ENCODE peak calls at places on chromosomes 11 and 22, in four cellular contexts. One of them, this sample, is unnamed.

GRCh38 chr11:92131289-92131890 is 93.2 kb upstream of the FAT3 start:
- DNase-seq in upper lobe of left lung: no peak
- DNase-seq in suprapubic skin: no peak
- DNase-seq in transverse colon: no peak
- DNase-seq in this sample: no peak

GRCh38 chr11:40037005-40037404 is 1422.4 kb downstream of the LRRC4C start:
- DNase-seq in upper lobe of left lung: no peak
- DNase-seq in transverse colon: no peak
- DNase-seq in suprapubic skin: no peak
- DNase-seq in this sample: peak; percentile 39

GRCh38 chr22:50601669-50602337 is 1.2 kb downstream of the MAPK8IP2 start:
- DNase-seq in transverse colon: no peak
- DNase-seq in upper lobe of left lung: no peak
- DNase-seq in suprapubic skin: no peak
- DNase-seq in this sample: no peak

GRCh38 chr22:36149464-36149863 is 11.1 kb downstream of the APOL3 start:
- DNase-seq in transverse colon: no peak
- DNase-seq in upper lobe of left lung: no peak
- DNase-seq in suprapubic skin: no peak
- DNase-seq in this sample: no peak

GRCh38 chr11:59456661-59457060 is at the start of gene OR4D6:
- DNase-seq in suprapubic skin: no peak
- DNase-seq in transverse colon: no peak
- DNase-seq in upper lobe of left lung: no peak
- DNase-seq in this sample: no peak

GRCh38 chr11:1307163-1307870 is 2.1 kb downstream of the TOLLIP start:
- DNase-seq in suprapubic skin: peak; percentile 81
- DNase-seq in transverse colon: no peak
- DNase-seq in upper lobe of left lung: peak; percentile 50
- DNase-seq in this sample: no peak

GRCh38 chr11:21460082-21460481 is 732.8 kb upstream of the ANO5 start:
- DNase-seq in upper lobe of left lung: no peak
- DNase-seq in suprapubic skin: no peak
- DNase-seq in transverse colon: no peak
- DNase-seq in this sample: no peak

GRCh38 chr22:45233386-45233785 is 7.3 kb downstream of the KIAA0930 start:
- DNase-seq in upper lobe of left lung: no peak
- DNase-seq in suprapubic skin: no peak
- DNase-seq in transverse colon: no peak
- DNase-seq in this sample: no peak

GRCh38 chr11:124865902-124866851 is 945 bp downstream of the ROBO3 start:
- DNase-seq in suprapubic skin: peak; percentile 78
- DNase-seq in upper lobe of left lung: peak; percentile 94
- DNase-seq in transverse colon: peak; percentile 31
- DNase-seq in this sample: peak; percentile 59

GRCh38 chr22:25223269-25223850 is 3.9 kb downstream of the CRYBB2 start:
- DNase-seq in suprapubic skin: no peak
- DNase-seq in transverse colon: no peak
- DNase-seq in upper lobe of left lung: no peak
- DNase-seq in this sample: no peak

GRCh38 chr11:18332302-18332701 is 9.9 kb downstream of the GTF2H1 start:
- DNase-seq in transverse colon: no peak
- DNase-seq in suprapubic skin: no peak
- DNase-seq in upper lobe of left lung: no peak
- DNase-seq in this sample: no peak

GRCh38 chr11:59560290-59560701 is 49.0 kb downstream of the OR4D9 start:
- DNase-seq in suprapubic skin: no peak
- DNase-seq in transverse colon: peak; percentile 69
- DNase-seq in upper lobe of left lung: no peak
- DNase-seq in this sample: peak; percentile 65

GRCh38 chr11:10777806-10778205 is 26.8 kb downstream of the CTR9 start:
- DNase-seq in transverse colon: no peak
- DNase-seq in upper lobe of left lung: no peak
- DNase-seq in suprapubic skin: no peak
- DNase-seq in this sample: no peak

GRCh38 chr11:134642206-134642605 is 230.2 kb upstream of the B3GAT1 start:
- DNase-seq in transverse colon: no peak
- DNase-seq in upper lobe of left lung: no peak
- DNase-seq in suprapubic skin: no peak
- DNase-seq in this sample: no peak

GRCh38 chr11:109037856-109038780 is 373.2 kb downstream of the DDX10 start:
- DNase-seq in transverse colon: no peak
- DNase-seq in upper lobe of left lung: no peak
- DNase-seq in suprapubic skin: no peak
- DNase-seq in this sample: no peak

GRCh38 chr11:128862421-128862820 is 4.7 kb downstream of the KCNJ1 start:
- DNase-seq in transverse colon: no peak
- DNase-seq in upper lobe of left lung: no peak
- DNase-seq in suprapubic skin: no peak
- DNase-seq in this sample: no peak

GRCh38 chr11:25928076-25928475 is 403.9 kb upstream of the ANO3 start:
- DNase-seq in suprapubic skin: no peak
- DNase-seq in upper lobe of left lung: no peak
- DNase-seq in transverse colon: no peak
- DNase-seq in this sample: no peak

GRCh38 chr11:14380947-14381555 is 22.1 kb upstream of the RRAS2 start:
- DNase-seq in transverse colon: peak; percentile 72
- DNase-seq in upper lobe of left lung: peak; percentile 96
- DNase-seq in suprapubic skin: peak; percentile 85
- DNase-seq in this sample: peak; percentile 83

GRCh38 chr22:24088796-24089195 is 77.7 kb downstream of the CABIN1 start:
- DNase-seq in suprapubic skin: peak; percentile 24
- DNase-seq in upper lobe of left lung: no peak
- DNase-seq in transverse colon: no peak
- DNase-seq in this sample: no peak

GRCh38 chr11:83158474-83158786 is 1.5 kb downstream of the PCF11 start:
- DNase-seq in suprapubic skin: no peak
- DNase-seq in transverse colon: no peak
- DNase-seq in upper lobe of left lung: no peak
- DNase-seq in this sample: no peak

GRCh38 chr11:83157755-83158473 is 983 bp downstream of the PCF11 start:
- DNase-seq in transverse colon: peak; percentile 55
- DNase-seq in upper lobe of left lung: no peak
- DNase-seq in suprapubic skin: no peak
- DNase-seq in this sample: peak; percentile 50

GRCh38 chr11:83156150-83156995 is 558 bp upstream of the PCF11 start:
- DNase-seq in upper lobe of left lung: peak; percentile 88
- DNase-seq in transverse colon: peak; percentile 99
- DNase-seq in suprapubic skin: peak; percentile 100
- DNase-seq in this sample: peak; percentile 99

GRCh38 chr11:83158965-83159900 is 2.3 kb downstream of the PCF11 start:
- DNase-seq in upper lobe of left lung: no peak
- DNase-seq in suprapubic skin: no peak
- DNase-seq in transverse colon: no peak
- DNase-seq in this sample: no peak

GRCh38 chr11:83156996-83157754 is at the start of gene PCF11:
- DNase-seq in transverse colon: no peak
- DNase-seq in suprapubic skin: no peak
- DNase-seq in upper lobe of left lung: peak; percentile 98
- DNase-seq in this sample: no peak
- TF ChIP-seq EP300 in transverse colon: no peak
- TF ChIP-seq EP300 in suprapubic skin: no peak
- TF ChIP-seq EP300 in upper lobe of left lung: peak; percentile 79
- TF ChIP-seq EP300 in this sample: no peak

GRCh38 chr11:72774499-72774898 is 19.3 kb downstream of the STARD10 start:
- DNase-seq in suprapubic skin: no peak
- DNase-seq in upper lobe of left lung: no peak
- DNase-seq in transverse colon: peak; percentile 6
- DNase-seq in this sample: no peak

GRCh38 chr11:72775288-72776110 is 18.3 kb downstream of the STARD10 start:
- DNase-seq in suprapubic skin: no peak
- DNase-seq in upper lobe of left lung: no peak
- DNase-seq in transverse colon: no peak
- DNase-seq in this sample: no peak

GRCh38 chr11:72777755-72778278 is 16.0 kb downstream of the STARD10 start:
- DNase-seq in suprapubic skin: no peak
- DNase-seq in transverse colon: peak; percentile 37
- DNase-seq in upper lobe of left lung: no peak
- DNase-seq in this sample: peak; percentile 66

GRCh38 chr11:72776844-72777754 is 16.7 kb downstream of the STARD10 start:
- DNase-seq in transverse colon: peak; percentile 42
- DNase-seq in upper lobe of left lung: no peak
- DNase-seq in suprapubic skin: no peak
- DNase-seq in this sample: peak; percentile 72

GRCh38 chr11:72776117-72776843 is 17.6 kb downstream of the STARD10 start:
- DNase-seq in upper lobe of left lung: no peak
- DNase-seq in transverse colon: peak; percentile 9
- DNase-seq in suprapubic skin: no peak
- DNase-seq in this sample: peak; percentile 69
- H3K27ac ChIP-seq in upper lobe of left lung: no peak overlapping the region
- H3K27ac ChIP-seq in transverse colon: no peak overlapping the region
- H3K27ac ChIP-seq in suprapubic skin: no peak overlapping the region
- H3K27ac ChIP-seq in this sample: peak overlapping the region; percentile 96

GRCh38 chr11:119891392-119891791 is 162.4 kb upstream of the NECTIN1 start:
- DNase-seq in upper lobe of left lung: no peak
- DNase-seq in transverse colon: no peak
- DNase-seq in suprapubic skin: no peak
- DNase-seq in this sample: no peak

GRCh38 chr11:119892311-119892808 is 163.4 kb upstream of the NECTIN1 start:
- DNase-seq in upper lobe of left lung: peak; percentile 56
- DNase-seq in suprapubic skin: no peak
- DNase-seq in transverse colon: no peak
- DNase-seq in this sample: no peak

GRCh38 chr11:119889728-119890280 is 160.8 kb upstream of the NECTIN1 start:
- DNase-seq in transverse colon: no peak
- DNase-seq in upper lobe of left lung: no peak
- DNase-seq in suprapubic skin: no peak
- DNase-seq in this sample: no peak

GRCh38 chr11:119889111-119889510 is 160.1 kb upstream of the NECTIN1 start:
- DNase-seq in suprapubic skin: no peak
- DNase-seq in transverse colon: no peak
- DNase-seq in upper lobe of left lung: no peak
- DNase-seq in this sample: no peak

DNA sequence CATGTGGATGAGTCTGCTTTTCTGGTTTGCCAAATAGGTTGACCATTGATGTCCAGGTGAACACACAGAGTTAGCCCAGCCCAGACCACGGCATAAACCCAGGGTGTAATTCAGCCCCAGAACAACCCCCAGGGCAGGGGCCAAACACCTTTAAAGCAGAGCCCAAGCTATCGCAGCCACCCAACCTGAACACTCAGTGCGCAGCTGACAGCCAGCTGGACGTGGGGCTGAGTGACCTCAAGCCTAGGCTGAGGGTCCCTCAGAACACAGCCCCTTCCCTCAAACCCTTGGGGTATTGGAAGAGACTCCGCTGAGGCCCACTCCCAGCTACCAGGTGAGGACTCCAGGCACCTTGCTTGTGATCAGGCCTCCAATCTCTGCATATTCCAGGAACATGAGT is 161.5 kb upstream of the NECTIN1 start:
- DNase-seq in transverse colon: no peak
- DNase-seq in upper lobe of left lung: no peak
- DNase-seq in suprapubic skin: no peak
- DNase-seq in this sample: no peak
- H3K27me3 ChIP-seq in transverse colon: no peaks in the 10 kb centered on the region
- H3K27me3 ChIP-seq in upper lobe of left lung: no peaks in the 10 kb centered on the region
- H3K27me3 ChIP-seq in suprapubic skin: peaks cover 33% of the 10 kb centered on the region
- H3K27me3 ChIP-seq in this sample: no peaks in the 10 kb centered on the region

GRCh38 chr11:12388939-12389670 is 11.7 kb downstream of the PARVA start:
- DNase-seq in transverse colon: no peak
- DNase-seq in suprapubic skin: no peak
- DNase-seq in upper lobe of left lung: no peak
- DNase-seq in this sample: no peak

GRCh38 chr11:12389676-12390075 is 12.3 kb downstream of the PARVA start:
- DNase-seq in transverse colon: no peak
- DNase-seq in suprapubic skin: no peak
- DNase-seq in upper lobe of left lung: no peak
- DNase-seq in this sample: no peak

GRCh38 chr11:12390258-12390657 is 12.9 kb downstream of the PARVA start:
- DNase-seq in transverse colon: no peak
- DNase-seq in upper lobe of left lung: no peak
- DNase-seq in suprapubic skin: no peak
- DNase-seq in this sample: no peak

GRCh38 chr11:12392672-12393071 is 15.3 kb downstream of the PARVA start:
- DNase-seq in suprapubic skin: no peak
- DNase-seq in upper lobe of left lung: no peak
- DNase-seq in transverse colon: no peak
- DNase-seq in this sample: no peak

DNA sequence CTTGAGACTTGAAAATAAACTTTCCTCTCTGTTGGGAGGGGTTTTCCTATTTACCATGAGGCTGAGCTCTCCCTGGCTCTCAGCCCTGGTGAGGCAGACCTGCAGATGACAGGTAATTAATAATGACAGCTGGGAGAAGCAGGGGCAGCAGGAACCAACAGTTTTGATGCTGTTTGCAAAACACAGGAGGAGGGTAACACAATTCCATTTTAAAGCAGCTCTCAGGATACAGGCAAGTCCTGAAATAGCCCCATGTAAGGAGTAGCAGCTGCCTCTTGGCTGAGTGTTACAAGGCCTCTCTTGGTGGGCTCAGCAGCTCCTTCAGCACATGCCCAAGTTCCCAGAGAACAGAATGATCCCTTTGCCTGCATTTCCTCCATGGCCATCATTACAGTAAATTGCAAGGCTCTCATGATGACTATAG is 13.3 kb downstream of the PARVA start:
- DNase-seq in upper lobe of left lung: no peak
- DNase-seq in transverse colon: no peak
- DNase-seq in suprapubic skin: no peak
- DNase-seq in this sample: no peak
- TF ChIP-seq EP300 in upper lobe of left lung: no peak
- TF ChIP-seq EP300 in transverse colon: peak; percentile 93
- TF ChIP-seq EP300 in suprapubic skin: peak; percentile 38
- TF ChIP-seq EP300 in this sample: peak; percentile 88

This sample was measured in stomach.